ENCODE peak calls at places on chromosome 4, in four cellular contexts. F is H1, L is GM12878, X is tibial nerve. E is an unnamed sample.

GRCh38 chr4:126753592-126753991 is 879.2 kb upstream of the INTU start:
- DNase-seq in X (no peak), L (no peak), F (no peak), E (no peak)

GRCh38 chr4:8709729-8710360 is 117.3 kb downstream of the CPZ start:
- DNase-seq in F (no peak), L (no peak), X (peak; percentile 1), E (no peak)

GRCh38 chr4:39563448-39563847 is 36.2 kb upstream of the UGDH start:
- DNase-seq in X (no peak), F (no peak), L (no peak), E (no peak)

GRCh38 chr4:174521800-174522182 is 497 bp downstream of the HPGD start:
- DNase-seq in L (no peak), X (no peak), F (no peak), E (no peak)

GRCh38 chr4:26463386-26463785 is 26.9 kb downstream of the CCKAR start:
- DNase-seq in X (no peak), L (no peak), F (no peak), E (no peak)

GRCh38 chr4:10701702-10702460 is 17.3 kb upstream of the CLNK start:
- DNase-seq in L (no peak), F (no peak), X (no peak), E (no peak)

GRCh38 chr4:61500883-61501282 is 300.8 kb downstream of the ADGRL3 start:
- DNase-seq in X (no peak), F (no peak), L (no peak), E (no peak)

GRCh38 chr4:37685726-37686372 is 327 bp downstream of the RELL1 start:
- DNase-seq in F (no peak), X (peak; percentile 34), L (no peak), E (no peak)

GRCh38 chr4:113636438-113636818 is 125.1 kb downstream of the CAMK2D start:
- DNase-seq in L (no peak), X (no peak), F (no peak), E (no peak)

GRCh38 chr4:121272526-121272925 is 108.3 kb downstream of the QRFPR start:
- DNase-seq in L (no peak), F (no peak), X (no peak), E (no peak)

GRCh38 chr4:3029464-3029863 is 44.9 kb downstream of the HTT-AS start:
- DNase-seq in X (no peak), L (no peak), F (no peak), E (no peak)

DNA sequence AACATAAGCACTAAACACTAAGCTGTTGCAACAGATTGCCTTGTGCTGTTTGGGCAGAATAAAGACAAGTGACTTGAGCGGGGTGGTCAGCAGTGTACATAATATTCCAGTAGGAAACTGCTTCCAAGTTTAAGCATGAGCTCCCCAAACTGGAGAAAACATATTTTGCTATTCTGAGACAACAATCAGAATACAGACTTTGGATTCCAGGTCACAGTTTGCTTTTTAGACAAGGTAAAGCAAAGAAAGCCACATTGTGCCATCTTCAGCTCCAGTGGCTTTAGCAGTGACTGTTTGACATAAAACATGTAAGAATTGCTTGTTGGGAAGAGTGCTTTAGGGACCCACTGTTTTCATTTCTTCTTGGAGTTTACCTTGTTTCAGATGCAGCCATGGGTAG is 136.0 kb downstream of the FNIP2 start:
- DNase-seq in F (no peak), X (no peak), L (no peak), E (no peak)
- H3K4me3 ChIP-seq in F (no peak overlapping the region), X (no peak overlapping the region), L (no peak overlapping the region), E (no peak overlapping the region)

GRCh38 chr4:133565379-133565778 is 416.3 kb downstream of the PCDH10 start:
- DNase-seq in L (no peak), X (no peak), F (no peak), E (no peak)
- TF ChIP-seq EP300 in L (no peak), X (no peak), F (no peak), E (no peak)

DNA sequence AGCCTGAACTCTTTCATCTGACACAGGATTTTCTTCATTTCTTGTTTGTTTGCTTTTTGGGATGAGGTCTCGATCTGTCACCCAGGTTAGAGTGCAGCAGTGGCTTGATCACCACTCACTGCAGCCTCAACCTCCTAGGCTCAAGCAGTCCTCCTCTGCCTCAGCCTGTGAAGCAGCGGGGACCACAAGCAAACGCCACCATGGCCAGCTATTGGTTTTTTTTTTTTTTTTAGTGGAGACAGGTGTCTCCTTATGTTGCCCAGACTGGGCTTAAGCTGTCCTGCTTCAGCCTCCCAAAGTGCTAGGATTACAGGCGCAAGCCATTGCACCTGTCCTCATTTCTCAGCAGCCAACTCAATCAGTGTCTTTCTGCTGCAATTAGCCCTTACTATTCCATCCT is 10.3 kb downstream of the SPRY1 start:
- DNase-seq in F (no peak), L (no peak), X (no peak), E (no peak)
- H3K4me1 ChIP-seq in F (peaks cover 2% of the 10 kb centered on the region), L (peaks cover 7% of the 10 kb centered on the region), X (peaks cover 19% of the 10 kb centered on the region), E (no peaks in the 10 kb centered on the region)

DNA sequence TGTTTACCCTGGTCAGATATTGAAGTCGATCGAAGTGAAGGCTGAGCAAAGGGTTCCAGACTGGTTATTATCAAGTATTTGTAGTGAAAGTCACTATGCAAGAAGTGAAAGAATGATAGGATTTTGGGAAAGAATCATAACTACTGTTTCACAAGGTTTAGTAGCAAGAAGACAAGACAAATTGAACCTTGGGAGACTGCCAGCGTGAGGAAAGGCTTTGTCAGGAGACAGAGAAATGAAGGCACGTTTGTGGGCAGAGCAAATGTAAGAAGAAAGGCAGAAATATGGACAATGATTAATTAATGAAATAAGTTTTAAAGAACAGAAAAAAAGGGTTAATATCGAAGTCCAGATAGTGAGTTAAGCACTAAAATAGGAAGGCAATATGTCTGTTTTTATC is 456.8 kb downstream of the TRIML1 start:
- DNase-seq in X (no peak), L (no peak), F (no peak), E (no peak)
- H3K4me3 ChIP-seq in X (no peak overlapping the region), L (no peak overlapping the region), F (no peak overlapping the region), E (no peak overlapping the region)

GRCh38 chr4:128769011-128769410 is 40.5 kb upstream of the JADE1 start:
- DNase-seq in L (no peak), X (no peak), F (no peak), E (no peak)

GRCh38 chr4:128770807-128771206 is 38.7 kb upstream of the JADE1 start:
- DNase-seq in L (no peak), F (no peak), X (no peak), E (no peak)

GRCh38 chr4:128766781-128767180 is 42.7 kb upstream of the JADE1 start:
- DNase-seq in X (no peak), L (no peak), F (no peak), E (no peak)

GRCh38 chr4:128768373-128768996 is 41.0 kb upstream of the JADE1 start:
- DNase-seq in X (no peak), L (no peak), F (no peak), E (no peak)
- TF ChIP-seq EP300 in X (no peak), L (no peak), F (no peak), E (no peak)

GRCh38 chr4:139736661-139737060 is 71.0 kb downstream of the MGST2 start:
- DNase-seq in F (no peak), X (no peak), L (no peak), E (no peak)

GRCh38 chr4:139740121-139740520 is 74.5 kb downstream of the MGST2 start:
- DNase-seq in F (no peak), X (no peak), L (no peak), E (peak; percentile 65)

GRCh38 chr4:139740531-139741041 is 75.0 kb downstream of the MGST2 start:
- DNase-seq in F (no peak), X (peak; percentile 30), L (no peak), E (peak; percentile 71)

GRCh38 chr4:139736257-139736626 is 70.6 kb downstream of the MGST2 start:
- DNase-seq in L (no peak), F (no peak), X (no peak), E (no peak)

DNA sequence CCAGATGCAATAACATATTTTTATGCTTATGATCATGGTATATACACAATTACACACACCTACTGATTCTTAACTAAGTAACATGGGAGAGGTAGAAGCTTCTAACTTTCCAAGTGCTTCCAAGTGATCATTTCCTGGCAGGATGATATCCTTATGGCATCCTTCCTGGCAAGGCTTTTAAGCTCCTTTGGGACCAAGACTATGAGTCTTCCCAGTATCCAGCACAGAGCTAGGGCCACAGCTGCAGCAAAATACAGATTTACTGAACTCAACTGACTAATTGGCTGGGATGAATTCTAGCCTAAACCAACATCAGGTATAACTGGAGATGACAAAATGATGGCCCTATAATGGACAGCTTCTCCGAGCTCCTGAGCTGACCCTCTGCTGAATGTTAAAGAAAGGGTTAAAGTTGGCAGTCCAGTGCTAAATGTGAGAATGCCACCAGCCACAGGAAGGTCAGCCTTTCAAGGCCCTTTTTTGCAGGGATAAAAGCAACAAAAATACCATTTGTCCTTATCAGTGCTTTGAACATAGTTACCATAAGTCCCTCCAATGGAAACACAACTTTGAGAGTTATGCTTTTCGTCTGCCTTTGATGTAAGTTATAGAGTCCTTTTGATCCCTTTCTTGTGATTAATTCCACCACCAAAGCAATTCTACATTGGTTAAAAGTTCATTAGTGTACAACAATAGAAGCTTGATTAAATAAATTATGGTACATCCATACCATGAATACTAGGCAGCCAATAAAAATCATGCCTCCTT is 73.4 kb downstream of the MGST2 start:
- DNase-seq in F (no peak), L (no peak), X (no peak), E (no peak)
- H3K4me1 ChIP-seq in F (peaks cover 8% of the 10 kb centered on the region), L (no peaks in the 10 kb centered on the region), X (peaks cover 51% of the 10 kb centered on the region), E (peaks cover 12% of the 10 kb centered on the region)

GRCh38 chr4:106337916-106338315 is 21.6 kb downstream of the AIMP1 start:
- DNase-seq in F (no peak), L (no peak), X (no peak), E (no peak)

GRCh38 chr4:106343865-106344264 is 24.7 kb downstream of the GIMD1 start:
- DNase-seq in F (no peak), L (no peak), X (no peak), E (no peak)

GRCh38 chr4:106344324-106344970 is 24.1 kb downstream of the GIMD1 start:
- DNase-seq in X (no peak), L (no peak), F (no peak), E (no peak)

GRCh38 chr4:106338671-106339070 is 22.3 kb downstream of the AIMP1 start:
- DNase-seq in F (no peak), X (no peak), L (no peak), E (no peak)

DNA sequence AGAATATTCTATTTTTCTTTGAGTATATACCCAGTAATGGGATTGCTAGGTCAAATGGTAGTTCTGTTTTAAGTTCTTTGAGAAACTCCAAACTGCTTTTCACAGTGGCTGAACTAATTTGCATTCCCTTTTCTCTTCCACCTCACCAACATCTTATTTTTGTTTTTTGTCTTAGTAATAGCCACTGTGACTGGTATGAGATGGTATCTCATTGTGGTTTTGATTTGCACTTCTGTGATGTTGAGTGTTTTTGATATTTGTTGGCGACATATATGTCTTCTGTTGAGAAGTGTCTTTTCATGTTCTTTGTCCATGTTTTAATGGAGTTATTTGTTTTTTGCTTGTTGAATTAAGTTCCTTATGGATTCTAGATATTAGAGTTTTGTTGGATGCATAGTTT is 24.4 kb downstream of the AIMP1 start:
- DNase-seq in L (no peak), X (no peak), F (no peak), E (no peak)
- H3K4me3 ChIP-seq in L (no peak overlapping the region), X (no peak overlapping the region), F (no peak overlapping the region), E (no peak overlapping the region)